ENCODE peak calls at places on chromosomes 2 and 18, in four cellular contexts. K is HS-27A, V is ACHN, E is body of pancreas. W is an unnamed sample.

GRCh38 chr2:2142350-2142749 is 188.7 kb downstream of the MYT1L start:
- DNase-seq in K (no peak), V (no peak), E (no peak), W (no peak)

GRCh38 chr2:52135235-52135634 is 1103.3 kb upstream of the NRXN1 start:
- DNase-seq in K (no peak), V (no peak), E (no peak), W (no peak)

GRCh38 chr2:27980242-27980641 is 89.7 kb downstream of the BABAM2 start:
- DNase-seq in K (no peak), V (no peak), E (no peak), W (no peak)

GRCh38 chr2:24675338-24675737 is 117.9 kb downstream of the PTRHD1 start:
- DNase-seq in K (no peak), V (no peak), E (no peak), W (no peak)

GRCh38 chr18:77112161-77112801 is 20.3 kb downstream of the MBP start:
- DNase-seq in K (no peak), V (no peak), E (no peak), W (no peak)

GRCh38 chr2:230956827-230957755 is 32.0 kb upstream of the GPR55 start:
- DNase-seq in K (no peak), V (peak; percentile 77), E (no peak), W (peak; percentile 49)

GRCh38 chr2:218032336-218033171 is 29.8 kb upstream of the TNS1 start:
- DNase-seq in K (no peak), V (no peak), E (no peak), W (no peak)

GRCh38 chr18:58057291-58057965 is 13.4 kb downstream of the NEDD4L start:
- DNase-seq in K (no peak), V (no peak), E (no peak), W (no peak)

GRCh38 chr18:36934884-36935283 is 106.0 kb downstream of the KIAA1328 start:
- DNase-seq in K (no peak), V (no peak), E (no peak), W (no peak)

GRCh38 chr18:61896767-61897166 is 4.0 kb upstream of the RNF152 start:
- DNase-seq in K (no peak), V (no peak), E (peak; percentile 24), W (no peak)

GRCh38 chr2:19505199-19506136 is 147.0 kb upstream of the OSR1 start:
- DNase-seq in K (no peak), V (no peak), E (no peak), W (no peak)

GRCh38 chr2:216827073-216827725 is 32.7 kb downstream of the TNP1 start:
- DNase-seq in K (no peak), V (no peak), E (no peak), W (no peak)

GRCh38 chr2:188320861-188321260 is 29.2 kb downstream of the GULP1 start:
- DNase-seq in K (no peak), V (no peak), E (no peak), W (no peak)

GRCh38 chr2:64482765-64483504 is 29.0 kb downstream of the LGALSL start:
- DNase-seq in K (no peak), V (no peak), E (peak; percentile 19), W (no peak)

GRCh38 chr2:177397501-177398289 is 5.1 kb downstream of the AGPS start:
- DNase-seq in K (no peak), V (peak; percentile 67), E (no peak), W (peak; percentile 61)

GRCh38 chr2:183010112-183010511 is 28.1 kb downstream of the NCKAP1 start:
- DNase-seq in K (peak; percentile 24), V (peak; percentile 45), E (no peak), W (no peak)

GRCh38 chr2:71884303-71885042 is 263.2 kb downstream of the CYP26B1 start:
- DNase-seq in K (no peak), V (no peak), E (no peak), W (no peak)

GRCh38 chr2:41024806-41025205 is 572.9 kb upstream of the SLC8A1 start:
- DNase-seq in K (no peak), V (no peak), E (no peak), W (no peak)

GRCh38 chr2:174078275-174078674 is 113.1 kb upstream of the SP3 start:
- DNase-seq in K (no peak), V (peak; percentile 15), E (no peak), W (no peak)

GRCh38 chr2:110948027-110948687 is 172.6 kb upstream of the BCL2L11 start:
- DNase-seq in K (no peak), V (no peak), E (no peak), W (no peak)

GRCh38 chr2:15638720-15639119 is 47.1 kb downstream of the DDX1 start:
- DNase-seq in K (peak; percentile 71), V (no peak), E (no peak), W (no peak)

GRCh38 chr18:79283341-79283879 is 112.3 kb upstream of the NFATC1 start:
- DNase-seq in K (no peak), V (no peak), E (no peak), W (no peak)

GRCh38 chr2:180033993-180034894 is 27.1 kb upstream of the CWC22 start:
- DNase-seq in K (no peak), V (no peak), E (no peak), W (no peak)

GRCh38 chr2:73852020-73852419 is 23.3 kb downstream of the STAMBP start:
- DNase-seq in K (peak; percentile 87), V (peak; percentile 54), E (no peak), W (peak; percentile 89)

GRCh38 chr2:174062934-174063333 is 97.8 kb upstream of the SP3 start:
- DNase-seq in K (no peak), V (no peak), E (no peak), W (no peak)

GRCh38 chr2:222442665-222443064 is 18.3 kb downstream of the SGPP2 start:
- DNase-seq in K (no peak), V (no peak), E (no peak), W (no peak)

GRCh38 chr2:105398522-105399206 is at the start of gene FHL2:
- DNase-seq in K (no peak), V (peak; percentile 88), E (peak; percentile 45), W (no peak)

GRCh38 chr2:6827516-6828298 is 38.0 kb downstream of the CMPK2 start:
- DNase-seq in K (no peak), V (no peak), E (no peak), W (no peak)

GRCh38 chr2:25252291-25253152 is 84.1 kb upstream of the POMC start:
- DNase-seq in K (no peak), V (peak; percentile 75), E (peak; percentile 60), W (no peak)

GRCh38 chr2:74540291-74540690 is 10.6 kb downstream of the HTRA2 start:
- DNase-seq in K (no peak), V (no peak), E (no peak), W (no peak)